ENCODE peak calls at places on chromosomes 5 and 9, in four cellular contexts. One of them, this sample, is unnamed.

GRCh38 chr5:77981820-77982219 is 205.7 kb upstream of the TBCA start:
- DNase-seq in HL-60: no peak
- DNase-seq in left ventricle myocardium inferior: no peak
- DNase-seq in foreskin fibroblast: no peak
- DNase-seq in this sample: no peak

GRCh38 chr5:82406200-82406773 is 128.1 kb upstream of the RPS23 start:
- DNase-seq in HL-60: no peak
- DNase-seq in left ventricle myocardium inferior: no peak
- DNase-seq in foreskin fibroblast: peak; percentile 85
- DNase-seq in this sample: no peak

GRCh38 chr5:67612961-67613360 is 416.4 kb upstream of the CD180 start:
- DNase-seq in foreskin fibroblast: no peak
- DNase-seq in HL-60: no peak
- DNase-seq in left ventricle myocardium inferior: no peak
- DNase-seq in this sample: no peak

GRCh38 chr9:133237271-133237731 is 28.3 kb upstream of the OBP2B start:
- DNase-seq in left ventricle myocardium inferior: no peak
- DNase-seq in foreskin fibroblast: no peak
- DNase-seq in HL-60: no peak
- DNase-seq in this sample: no peak

GRCh38 chr5:169296456-169297220 is 4.3 kb downstream of the SLIT3 start:
- DNase-seq in foreskin fibroblast: peak; percentile 95
- DNase-seq in HL-60: no peak
- DNase-seq in left ventricle myocardium inferior: no peak
- DNase-seq in this sample: no peak

GRCh38 chr9:17627641-17628040 is 48.8 kb downstream of the SH3GL2 start:
- DNase-seq in left ventricle myocardium inferior: no peak
- DNase-seq in foreskin fibroblast: no peak
- DNase-seq in HL-60: no peak
- DNase-seq in this sample: no peak

GRCh38 chr9:128231638-128232568 is 28.7 kb downstream of the DNM1 start:
- DNase-seq in HL-60: no peak
- DNase-seq in foreskin fibroblast: peak; percentile 64
- DNase-seq in left ventricle myocardium inferior: no peak
- DNase-seq in this sample: no peak

GRCh38 chr9:131982683-131983239 is 96.9 kb downstream of the MED27 start:
- DNase-seq in foreskin fibroblast: peak; percentile 33
- DNase-seq in HL-60: no peak
- DNase-seq in left ventricle myocardium inferior: no peak
- DNase-seq in this sample: no peak

DNA sequence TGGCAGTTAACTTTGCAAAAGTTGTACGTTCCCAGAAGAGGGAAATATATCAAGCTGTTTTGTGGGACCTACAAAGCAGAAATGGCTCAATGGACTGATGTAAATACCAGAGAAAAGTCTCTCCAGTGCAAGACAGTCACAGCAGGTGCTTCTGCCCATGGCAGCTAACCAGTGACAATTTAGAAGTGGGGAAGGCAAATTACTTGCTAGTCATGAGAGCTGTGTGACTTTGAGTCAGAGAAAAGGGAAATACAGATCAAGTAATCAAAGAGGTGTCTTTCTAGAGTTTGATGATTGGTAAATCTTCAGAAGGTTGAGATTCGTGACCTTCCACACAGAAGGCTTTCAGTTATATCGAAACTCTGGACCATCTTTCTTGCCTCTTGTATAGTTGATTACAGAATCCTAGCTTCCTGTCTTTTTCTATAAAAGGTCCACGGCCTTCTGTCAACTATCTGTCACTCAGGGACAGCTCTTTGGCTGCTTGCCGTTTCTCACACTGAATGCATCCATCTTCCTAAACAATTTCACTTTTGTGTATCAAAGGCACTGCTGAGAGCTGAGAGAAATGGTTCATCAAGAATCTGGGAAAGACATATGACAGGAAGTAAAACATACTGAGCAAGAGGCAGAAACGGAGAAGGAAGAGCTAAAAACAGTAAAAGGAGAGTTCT is 994.0 kb upstream of the ACO1 start:
- DNase-seq in foreskin fibroblast: no peak
- DNase-seq in HL-60: no peak
- DNase-seq in left ventricle myocardium inferior: no peak
- DNase-seq in this sample: no peak
- TF ChIP-seq CTCF in foreskin fibroblast: no peak
- TF ChIP-seq CTCF in HL-60: no peak
- TF ChIP-seq CTCF in left ventricle myocardium inferior: no peak
- TF ChIP-seq CTCF in this sample: no peak

DNA sequence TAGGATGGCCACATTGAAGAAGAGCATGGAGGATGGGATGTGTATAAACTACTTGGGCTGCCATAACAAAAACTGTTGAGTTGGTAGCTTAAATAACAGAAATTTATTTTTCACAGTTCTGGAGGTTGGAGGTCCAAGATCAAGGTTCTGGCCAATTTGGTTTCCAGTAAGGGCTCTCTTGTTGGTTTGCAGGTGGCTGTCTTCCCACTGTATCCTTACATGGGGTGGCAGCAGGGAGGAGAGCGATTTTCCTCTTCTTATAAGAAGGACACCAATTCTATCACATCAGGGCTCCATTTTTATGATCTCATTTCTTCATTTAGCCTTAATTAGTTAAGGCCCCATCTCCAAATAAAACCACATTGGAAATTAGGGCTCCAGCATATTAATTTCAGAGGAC is 465.7 kb downstream of the GADD45G start:
- DNase-seq in HL-60: no peak
- DNase-seq in foreskin fibroblast: no peak
- DNase-seq in left ventricle myocardium inferior: no peak
- DNase-seq in this sample: no peak
- TF ChIP-seq CTCF in HL-60: no peak
- TF ChIP-seq CTCF in foreskin fibroblast: no peak
- TF ChIP-seq CTCF in left ventricle myocardium inferior: no peak
- TF ChIP-seq CTCF in this sample: no peak

DNA sequence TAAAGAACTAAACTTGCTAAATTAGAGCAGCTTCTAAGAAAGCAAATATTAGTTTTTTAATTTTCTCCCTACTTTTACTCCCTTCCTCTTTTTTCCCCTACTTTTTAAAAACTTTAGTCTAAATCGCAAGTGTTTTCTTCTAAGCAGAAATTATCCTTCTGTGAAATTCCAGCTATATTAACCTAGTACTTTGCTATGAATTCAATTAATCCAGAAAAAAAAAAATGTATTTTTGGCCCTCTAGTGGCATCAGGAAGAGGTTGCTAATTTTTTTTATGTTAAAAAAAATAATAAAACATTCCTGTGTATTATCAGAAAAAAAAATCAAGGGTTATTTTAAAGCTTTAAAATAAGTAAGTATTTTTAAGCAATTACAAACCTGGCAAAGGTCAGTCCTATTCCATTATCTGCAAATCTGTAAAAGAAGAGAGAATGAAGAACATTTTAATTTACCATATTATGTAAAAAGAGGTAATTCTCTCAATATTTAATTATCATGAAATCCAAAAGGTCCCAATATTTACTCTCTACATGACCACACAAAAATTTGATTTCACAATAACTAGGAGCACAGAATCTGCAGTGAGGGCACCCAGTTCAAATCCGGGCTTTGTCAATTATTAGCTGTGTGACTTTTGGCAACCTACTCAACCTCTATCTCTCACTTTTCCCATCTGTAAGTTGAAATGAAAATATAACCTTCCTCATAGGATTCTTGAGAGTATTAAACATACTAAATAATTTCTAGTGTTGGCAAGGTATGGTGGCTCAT is 52.0 kb downstream of the CEMIP2 start:
- DNase-seq in HL-60: no peak
- DNase-seq in left ventricle myocardium inferior: no peak
- DNase-seq in foreskin fibroblast: no peak
- DNase-seq in this sample: no peak
- TF ChIP-seq CTCF in HL-60: peak; percentile 11
- TF ChIP-seq CTCF in left ventricle myocardium inferior: peak; percentile 57
- TF ChIP-seq CTCF in foreskin fibroblast: peak; percentile 35
- TF ChIP-seq CTCF in this sample: peak; percentile 71

GRCh38 chr5:170633235-170634041 is 129.6 kb downstream of the KCNIP1 start:
- DNase-seq in foreskin fibroblast: peak; percentile 87
- DNase-seq in HL-60: no peak
- DNase-seq in left ventricle myocardium inferior: peak; percentile 36
- DNase-seq in this sample: no peak
- TF ChIP-seq CTCF in foreskin fibroblast: no peak
- TF ChIP-seq CTCF in HL-60: no peak
- TF ChIP-seq CTCF in left ventricle myocardium inferior: peak; percentile 35
- TF ChIP-seq CTCF in this sample: peak; percentile 59

GRCh38 chr5:93831449-93831848 is 90.0 kb upstream of the POU5F2 start:
- DNase-seq in foreskin fibroblast: peak; percentile 90
- DNase-seq in left ventricle myocardium inferior: no peak
- DNase-seq in HL-60: no peak
- DNase-seq in this sample: no peak
- TF ChIP-seq CTCF in foreskin fibroblast: no peak
- TF ChIP-seq CTCF in left ventricle myocardium inferior: no peak
- TF ChIP-seq CTCF in HL-60: no peak
- TF ChIP-seq CTCF in this sample: no peak

GRCh38 chr5:115666023-115666422 is 40.2 kb upstream of the TMED7 start:
- DNase-seq in left ventricle myocardium inferior: no peak
- DNase-seq in foreskin fibroblast: peak; percentile 24
- DNase-seq in HL-60: no peak
- DNase-seq in this sample: no peak
- TF ChIP-seq CTCF in left ventricle myocardium inferior: no peak
- TF ChIP-seq CTCF in foreskin fibroblast: no peak
- TF ChIP-seq CTCF in HL-60: no peak
- TF ChIP-seq CTCF in this sample: no peak

DNA sequence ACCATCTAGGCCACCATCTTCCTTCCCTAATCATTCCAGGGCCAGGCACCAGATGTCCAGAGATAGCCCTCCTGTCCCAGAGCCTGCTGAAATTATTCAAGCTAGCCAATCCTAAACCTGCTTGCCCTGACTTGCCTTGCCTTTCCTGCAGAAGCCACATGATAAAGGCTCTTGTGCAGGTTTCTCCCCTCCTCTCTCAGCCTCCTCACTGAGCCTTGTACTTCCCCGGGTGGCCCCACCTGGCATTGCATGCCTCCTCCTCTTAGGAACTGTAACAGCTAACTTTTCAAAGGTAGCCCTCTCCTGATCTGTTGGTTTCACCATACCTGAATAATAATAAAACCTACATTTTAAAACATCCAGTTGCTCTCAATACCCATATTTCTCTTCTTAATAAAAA is 42.6 kb downstream of the DIRAS2 start:
- DNase-seq in foreskin fibroblast: no peak
- DNase-seq in HL-60: no peak
- DNase-seq in left ventricle myocardium inferior: no peak
- DNase-seq in this sample: no peak
- TF ChIP-seq CTCF in foreskin fibroblast: no peak
- TF ChIP-seq CTCF in HL-60: no peak
- TF ChIP-seq CTCF in left ventricle myocardium inferior: no peak
- TF ChIP-seq CTCF in this sample: no peak

DNA sequence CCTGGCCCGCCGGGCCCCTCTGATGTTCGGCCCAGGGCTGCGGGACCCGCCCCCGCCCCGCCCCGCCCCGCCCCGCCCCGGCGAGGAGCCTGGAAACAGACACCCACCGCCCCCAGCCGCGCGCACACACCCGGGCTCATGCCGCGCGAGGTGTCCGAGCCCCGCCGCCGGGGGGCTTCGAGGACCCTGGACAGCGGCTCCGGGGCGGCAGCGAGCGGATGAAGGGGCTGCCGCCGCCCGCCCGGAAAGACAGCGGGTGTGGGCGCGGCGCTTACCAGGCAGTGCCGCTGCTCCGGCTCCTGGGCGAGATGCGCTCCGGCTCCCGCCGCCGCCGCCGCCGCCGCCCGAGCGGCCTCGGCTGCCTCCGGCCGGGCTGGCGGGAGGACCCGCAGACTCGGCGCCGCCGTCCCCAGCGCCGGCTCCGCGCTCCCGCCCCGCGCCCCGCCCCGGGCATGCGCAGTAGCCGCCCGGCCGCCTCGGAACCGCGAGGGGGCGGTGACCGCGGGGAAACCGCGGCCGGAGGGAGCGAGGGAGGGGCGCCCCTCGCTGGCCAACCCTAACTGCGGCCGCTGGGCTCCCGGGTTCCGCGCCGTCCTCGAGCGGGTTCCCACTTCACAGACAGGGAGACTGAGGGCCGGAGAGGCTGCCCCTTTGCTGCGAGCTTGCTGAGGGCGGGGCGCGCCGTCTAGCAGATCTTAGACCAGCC is at the start of gene GPRIN1:
- DNase-seq in foreskin fibroblast: peak; percentile 82
- DNase-seq in HL-60: no peak
- DNase-seq in left ventricle myocardium inferior: peak; percentile 48
- DNase-seq in this sample: no peak
- TF ChIP-seq CTCF in foreskin fibroblast: peak; percentile 14
- TF ChIP-seq CTCF in HL-60: no peak
- TF ChIP-seq CTCF in left ventricle myocardium inferior: peak; percentile 50
- TF ChIP-seq CTCF in this sample: no peak